ENCODE peak calls at places on chromosomes 7 and 10, in eight cellular contexts. W, G, Z, T, K, A, F and L are unnamed samples.
A peak's percentile ranks its signal among the peaks of the same experiment; 100 is the strongest.

GRCh38 chr7:117005449-117005848 is 52.1 kb downstream of the ST7 start:
- DNase-seq in W (no peak), G (no peak), Z (no peak), T (no peak), K (no peak), A (no peak), F (no peak), L (no peak)

GRCh38 chr7:115297651-115298050 is 375.8 kb downstream of the MDFIC start:
- DNase-seq in W (peak; percentile 60), G (no peak), Z (no peak), T (no peak), K (peak; percentile 9), A (no peak), F (peak; percentile 65), L (no peak)

GRCh38 chr10:43204394-43204942 is 62.4 kb downstream of the RASGEF1A start:
- DNase-seq in W (no peak), G (peak; percentile 67), Z (no peak), T (no peak), K (no peak), A (no peak), F (no peak), L (peak; percentile 49)

GRCh38 chr7:101173752-101174244 is 6.3 kb downstream of the NAT16 start:
- DNase-seq in W (peak; percentile 46), G (no peak), Z (no peak), T (no peak), K (no peak), A (no peak), F (peak; percentile 55), L (no peak)

GRCh38 chr10:59454289-59454919 is 92.1 kb upstream of the FAM13C start:
- DNase-seq in W (no peak), G (no peak), Z (no peak), T (no peak), K (no peak), A (no peak), F (no peak), L (no peak)

GRCh38 chr7:25857376-25858067 is 294.5 kb upstream of the NFE2L3 start:
- DNase-seq in W (peak; percentile 84), G (no peak), Z (peak; percentile 60), T (peak; percentile 23), K (peak; percentile 82), A (no peak), F (peak; percentile 90), L (no peak)

GRCh38 chr10:118045842-118046490 is 775 bp downstream of the RAB11FIP2 start:
- DNase-seq in W (peak; percentile 42), G (peak; percentile 78), Z (peak; percentile 30), T (no peak), K (peak; percentile 33), A (no peak), F (peak; percentile 68), L (peak; percentile 42)

GRCh38 chr7:92751902-92752901 is 84.2 kb downstream of the CDK6 start:
- DNase-seq in W (peak; percentile 82), G (no peak), Z (no peak), T (no peak), K (no peak), A (peak; percentile 76), F (peak; percentile 98), L (no peak)

GRCh38 chr7:151251926-151252835 is 3.7 kb upstream of the SMARCD3 start:
- DNase-seq in W (peak; percentile 73), G (peak; percentile 92), Z (peak; percentile 88), T (peak; percentile 84), K (peak; percentile 54), A (no peak), F (peak; percentile 57), L (peak; percentile 83)

GRCh38 chr7:151313857-151314256 is 27.8 kb upstream of the NUB1 start:
- DNase-seq in W (peak; percentile 44), G (no peak), Z (no peak), T (peak; percentile 61), K (no peak), A (no peak), F (peak; percentile 60), L (peak; percentile 21)

GRCh38 chr10:97220371-97220770 is 34.6 kb upstream of the SLIT1 start:
- DNase-seq in W (no peak), G (no peak), Z (no peak), T (no peak), K (no peak), A (no peak), F (no peak), L (no peak)

GRCh38 chr10:121914661-121915060 is 13.2 kb downstream of the ATE1 start:
- DNase-seq in W (no peak), G (no peak), Z (no peak), T (no peak), K (no peak), A (no peak), F (no peak), L (no peak)

GRCh38 chr7:130887182-130888016 is 153.4 kb upstream of the KLF14 start:
- DNase-seq in W (peak; percentile 78), G (no peak), Z (no peak), T (peak; percentile 48), K (no peak), A (peak; percentile 67), F (peak; percentile 86), L (no peak)

GRCh38 chr10:84825330-84825729 is 496.9 kb downstream of the CCSER2 start:
- DNase-seq in W (no peak), G (no peak), Z (peak; percentile 56), T (no peak), K (no peak), A (no peak), F (peak; percentile 16), L (no peak)

GRCh38 chr10:99524050-99524666 is 8.6 kb upstream of the NKX2-3 start:
- DNase-seq in W (no peak), G (no peak), Z (no peak), T (no peak), K (no peak), A (no peak), F (no peak), L (no peak)

GRCh38 chr10:99523251-99523773 is 9.4 kb upstream of the NKX2-3 start:
- DNase-seq in W (no peak), G (no peak), Z (peak; percentile 51), T (no peak), K (peak; percentile 26), A (no peak), F (no peak), L (no peak)

GRCh38 chr10:99522078-99522479 is 10.7 kb upstream of the NKX2-3 start:
- DNase-seq in W (no peak), G (peak; percentile 45), Z (no peak), T (no peak), K (peak; percentile 13), A (no peak), F (no peak), L (no peak)

GRCh38 chr10:99521474-99522077 is 11.2 kb upstream of the NKX2-3 start:
- DNase-seq in W (no peak), G (peak; percentile 61), Z (no peak), T (no peak), K (no peak), A (no peak), F (no peak), L (no peak)

GRCh38 chr10:99522511-99523250 is 10.1 kb upstream of the NKX2-3 start:
- DNase-seq in W (no peak), G (no peak), Z (no peak), T (no peak), K (peak; percentile 18), A (no peak), F (no peak), L (no peak)
- H3K4me3 ChIP-seq in W (no peak overlapping the region), G (peak overlapping the region; percentile 14), Z (peak overlapping the region; percentile 13), T (no peak overlapping the region), K (peak overlapping the region; percentile 11), A (no peak overlapping the region), F (no peak overlapping the region), L (no peak overlapping the region)

DNA sequence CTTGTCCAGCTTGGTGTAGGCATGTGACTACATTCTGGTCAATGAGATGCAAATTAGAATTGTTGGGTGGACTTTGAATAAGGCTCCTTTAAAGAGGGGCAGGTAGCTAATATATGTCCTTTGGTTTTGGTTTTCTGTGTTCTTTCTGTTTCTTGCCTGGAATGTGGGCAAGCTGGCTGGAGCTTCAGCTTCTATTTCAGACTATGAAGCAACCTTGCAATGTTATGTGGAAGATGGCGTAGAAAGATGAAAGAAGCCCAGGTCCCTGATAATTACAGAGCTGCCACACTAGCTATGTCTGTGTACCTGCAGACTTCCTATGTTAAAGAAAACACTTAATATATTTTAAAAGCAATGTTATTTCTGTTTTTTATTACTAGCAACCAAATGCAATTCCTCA is 46.2 kb downstream of the NEURL1 start:
- DNase-seq in W (no peak), G (no peak), Z (no peak), T (no peak), K (no peak), A (no peak), F (no peak), L (no peak)
- H3K4me3 ChIP-seq in W (no peak overlapping the region), G (no peak overlapping the region), Z (no peak overlapping the region), T (no peak overlapping the region), K (no peak overlapping the region), A (no peak overlapping the region), F (no peak overlapping the region), L (no peak overlapping the region)

GRCh38 chr10:17031656-17032630 is 97.7 kb downstream of the CUBN start:
- DNase-seq in W (no peak), G (no peak), Z (no peak), T (no peak), K (no peak), A (no peak), F (no peak), L (no peak)

GRCh38 chr10:17028843-17029580 is 100.6 kb downstream of the CUBN start:
- DNase-seq in W (no peak), G (no peak), Z (no peak), T (no peak), K (no peak), A (no peak), F (no peak), L (no peak)

GRCh38 chr10:17033529-17034250 is 95.9 kb downstream of the CUBN start:
- DNase-seq in W (peak; percentile 54), G (no peak), Z (no peak), T (no peak), K (no peak), A (no peak), F (peak; percentile 72), L (no peak)

GRCh38 chr10:17026686-17027485 is 102.7 kb downstream of the CUBN start:
- DNase-seq in W (no peak), G (no peak), Z (no peak), T (no peak), K (no peak), A (no peak), F (peak; percentile 70), L (no peak)

DNA sequence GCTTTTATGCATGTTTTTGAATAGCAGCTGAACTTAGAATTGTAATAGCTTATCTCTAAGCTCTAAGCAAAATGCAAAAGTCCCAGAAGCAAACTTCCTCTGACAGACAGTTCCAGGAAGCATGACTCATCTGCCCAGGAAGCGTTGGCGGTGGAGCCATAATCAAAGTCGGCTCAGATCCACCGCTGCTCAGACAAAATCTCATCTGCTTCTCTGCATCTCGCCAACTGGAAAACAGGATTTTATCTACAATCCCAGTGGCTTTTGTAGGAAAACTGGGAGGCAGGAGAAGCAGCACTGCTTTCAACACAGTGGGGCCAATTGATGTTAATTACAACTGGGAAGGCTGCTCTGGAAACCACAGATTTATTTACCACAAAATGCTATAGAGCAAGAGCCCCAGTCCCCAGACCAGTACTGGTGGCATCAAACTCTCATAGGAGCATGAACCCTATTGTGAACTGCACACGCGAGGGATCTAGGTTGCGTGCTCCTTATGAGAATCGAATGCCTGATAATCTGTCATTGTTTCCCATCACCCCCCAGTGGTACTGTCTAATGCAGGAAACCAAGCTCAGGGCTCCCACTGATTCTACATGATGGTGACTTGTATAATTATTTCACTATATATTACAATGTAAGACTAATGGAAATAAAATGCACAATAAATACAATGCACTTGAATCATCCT is 99.9 kb downstream of the CUBN start:
- DNase-seq in W (peak; percentile 89), G (no peak), Z (no peak), T (peak; percentile 67), K (peak; percentile 66), A (no peak), F (peak; percentile 90), L (peak; percentile 23)
- H3K4me3 ChIP-seq in W (no peak overlapping the region), G (no peak overlapping the region), Z (no peak overlapping the region), T (no peak overlapping the region), K (no peak overlapping the region), A (no peak overlapping the region), F (no peak overlapping the region), L (peak overlapping the region; percentile 9)

GRCh38 chr7:71132521-71133231 is 732 bp downstream of the GALNT17 start:
- DNase-seq in W (no peak), G (peak; percentile 73), Z (peak; percentile 45), T (peak; percentile 13), K (no peak), A (no peak), F (peak; percentile 7), L (no peak)
- H3K4me3 ChIP-seq in W (no peak overlapping the region), G (peak overlapping the region; percentile 63), Z (peak overlapping the region; percentile 75), T (peak overlapping the region; percentile 68), K (peak overlapping the region; percentile 45), A (no peak overlapping the region), F (no peak overlapping the region), L (peak overlapping the region; percentile 81)